ENCODE peak calls at places on chromosomes 11 and 22, in eight cellular contexts. F is T-helper 2 cell; G is esophagus muscularis mucosa; T is Daoy; P is activated CD4-positive, CD25-positive, alpha-beta regulatory T cell treated with anti-CD3 and anti-CD28 coated beads, Interleukin-2, amount 50 U/mL, for 72 hours; U is RKO; R is mammary epithelial cell; Z is fibroblast of lung. I is an unnamed sample.

GRCh38 chr11:92870241-92870826 is 99.1 kb upstream of the MTNR1B start:
- DNase-seq in P (no peak), G (no peak), F (no peak), U (no peak), Z (no peak), T (no peak), R (peak; percentile 38), I (no peak)

GRCh38 chr22:34760276-34761008 is 305.5 kb upstream of the ISX start:
- DNase-seq in G (no peak), F (no peak), T (no peak), P (no peak), Z (no peak), R (peak; percentile 80), U (no peak), I (no peak)

GRCh38 chr22:47164514-47165337 is 402.3 kb downstream of the TBC1D22A start:
- DNase-seq in P (peak; percentile 11), R (no peak), U (no peak), T (no peak), F (no peak), Z (no peak), G (no peak), I (no peak)

GRCh38 chr11:12901874-12902481 is 107.1 kb upstream of the RASSF10 start:
- DNase-seq in U (peak; percentile 20), T (no peak), P (no peak), G (no peak), R (peak; percentile 49), F (no peak), Z (no peak), I (no peak)

GRCh38 chr11:131868769-131869482 is 498.5 kb downstream of the NTM start:
- DNase-seq in F (no peak), T (no peak), U (peak; percentile 27), P (no peak), G (no peak), R (no peak), Z (no peak), I (no peak)

GRCh38 chr22:25754527-25755202 is 12.7 kb downstream of the MYO18B start:
- DNase-seq in G (no peak), Z (peak; percentile 89), R (no peak), P (no peak), F (no peak), U (no peak), T (peak; percentile 96), I (no peak)

GRCh38 chr11:70575396-70576060 is 177.2 kb downstream of the CTTN start:
- DNase-seq in U (no peak), R (no peak), P (no peak), F (no peak), G (no peak), T (no peak), Z (no peak), I (no peak)

GRCh38 chr22:46673677-46674236 is 53.6 kb downstream of the GRAMD4 start:
- DNase-seq in T (no peak), P (peak; percentile 52), G (no peak), Z (no peak), R (no peak), U (no peak), F (peak; percentile 43), I (no peak)

GRCh38 chr22:48758021-48758561 is 1069.6 kb downstream of the BRD1 start:
- DNase-seq in P (peak; percentile 7), G (peak; percentile 88), U (no peak), T (no peak), R (no peak), F (no peak), Z (no peak), I (no peak)

GRCh38 chr11:35672608-35673007 is 10.0 kb downstream of the TRIM44 start:
- DNase-seq in P (no peak), U (no peak), G (no peak), Z (no peak), R (no peak), T (no peak), F (no peak), I (no peak)

GRCh38 chr11:11996321-11997174 is 11.9 kb downstream of the DKK3 start:
- DNase-seq in F (no peak), R (peak; percentile 36), G (no peak), T (no peak), P (no peak), Z (no peak), U (no peak), I (no peak)

GRCh38 chr11:122197055-122197987 is 81.3 kb upstream of the BLID start:
- DNase-seq in R (peak; percentile 96), Z (peak; percentile 98), U (peak; percentile 92), T (peak; percentile 96), F (no peak), P (no peak), G (no peak), I (no peak)

GRCh38 chr11:124884340-124884739 is 13.3 kb downstream of the ROBO4 start:
- DNase-seq in P (no peak), U (no peak), F (no peak), T (no peak), Z (no peak), R (no peak), G (no peak), I (no peak)